ENCODE peak calls at places on chromosome 19, in ten cellular contexts. I is SW480; P is mucosa of gallbladder; X is vagina; A is amygdala; H is activated T-cell treated with anti-CD3 and anti-CD28 coated beads, Interleukin-2, amount 50 U/mL, for 1 hour; R is AG09319; J is fibroblast of villous mesenchyme; F is activated CD4-positive, alpha-beta T cell treated with anti-CD3 and anti-CD28 coated beads for 24 hours; Q is myocyte. G is an unnamed sample.

GRCh38 chr19:10299545-10300458 is 9.8 kb downstream of the ZGLP1 start:
- DNase-seq in I (no peak), P (no peak), X (no peak), A (no peak), H (no peak), R (no peak), J (no peak), F (no peak), Q (no peak), G (no peak)

GRCh38 chr19:44620667-44621066 is 7.3 kb downstream of the IGSF23 start:
- DNase-seq in I (no peak), P (no peak), X (no peak), A (no peak), H (no peak), R (no peak), J (no peak), F (no peak), Q (no peak), G (no peak)

GRCh38 chr19:43901395-43902390 is 33.4 kb downstream of the ZNF45 start:
- DNase-seq in I (no peak), P (peak), X (no peak), A (peak), H (peak), R (peak), J (peak), F (peak), Q (peak), G (no peak)

GRCh38 chr19:36212895-36213294 is 1.6 kb downstream of the ZNF565 start:
- DNase-seq in I (no peak), P (no peak), X (no peak), A (no peak), H (no peak), R (no peak), J (no peak), F (no peak), Q (no peak), G (no peak)

GRCh38 chr19:55090564-55090963 is 14.9 kb downstream of the EPS8L1 start:
- DNase-seq in I (no peak), P (no peak), X (no peak), A (no peak), H (no peak), R (no peak), J (no peak), F (no peak), Q (no peak), G (no peak)

GRCh38 chr19:54523403-54523802 is 20.8 kb downstream of the LAIR2 start:
- DNase-seq in I (peak), P (no peak), X (no peak), A (no peak), H (no peak), R (no peak), J (no peak), F (peak), Q (peak), G (no peak)

GRCh38 chr19:53878786-53879144 is 3.2 kb upstream of the PRKCG start:
- DNase-seq in I (no peak), P (no peak), X (no peak), A (no peak), H (peak), R (no peak), J (no peak), F (no peak), Q (no peak), G (no peak)

GRCh38 chr19:3721131-3721899 is 13.1 kb downstream of the TJP3 start:
- DNase-seq in I (peak), P (peak), X (no peak), A (peak), H (peak), R (peak), J (peak), F (peak), Q (peak), G (peak)

GRCh38 chr19:5143471-5144411 is 174.8 kb downstream of the KDM4B start:
- DNase-seq in I (no peak), P (no peak), X (no peak), A (no peak), H (peak), R (no peak), J (no peak), F (no peak), Q (no peak), G (no peak)

GRCh38 chr19:45423033-45423588 is 606 bp downstream of the ERCC1 start:
- DNase-seq in I (no peak), P (no peak), X (no peak), A (no peak), H (no peak), R (no peak), J (no peak), F (no peak), Q (no peak), G (no peak)

GRCh38 chr19:45049073-45049736 is 10.4 kb downstream of the CLASRP start:
- DNase-seq in I (no peak), P (no peak), X (no peak), A (peak), H (no peak), R (no peak), J (no peak), F (no peak), Q (no peak), G (no peak)

GRCh38 chr19:35946203-35946602 is 10.0 kb downstream of the LRFN3 start:
- DNase-seq in I (no peak), P (no peak), X (no peak), A (no peak), H (no peak), R (no peak), J (no peak), F (no peak), Q (no peak), G (no peak)

GRCh38 chr19:28313633-28314032 is 899.3 kb downstream of the UQCRFS1 start:
- DNase-seq in I (peak), P (no peak), X (no peak), A (no peak), H (no peak), R (peak), J (peak), F (no peak), Q (no peak), G (no peak)

GRCh38 chr19:7242601-7243258 is 51.5 kb downstream of the INSR start:
- DNase-seq in I (no peak), P (no peak), X (no peak), A (no peak), H (no peak), R (peak), J (peak), F (no peak), Q (peak), G (no peak)

GRCh38 chr19:49331616-49332055 is 3.6 kb upstream of the CD37 start:
- DNase-seq in I (peak), P (peak), X (peak), A (no peak), H (peak), R (no peak), J (peak), F (peak), Q (peak), G (no peak)

GRCh38 chr19:50500753-50501151 is 10.2 kb downstream of the JOSD2 start:
- DNase-seq in I (no peak), P (no peak), X (no peak), A (no peak), H (no peak), R (no peak), J (no peak), F (no peak), Q (no peak), G (no peak)

GRCh38 chr19:17216058-17216670 is 1.0 kb downstream of the USE1 start:
- DNase-seq in I (no peak), P (no peak), X (no peak), A (no peak), H (no peak), R (no peak), J (no peak), F (no peak), Q (no peak), G (no peak)

GRCh38 chr19:584240-585001 is 5.3 kb upstream of the HCN2 start:
- DNase-seq in I (no peak), P (no peak), X (no peak), A (peak), H (peak), R (no peak), J (peak), F (no peak), Q (no peak), G (no peak)

GRCh38 chr19:33819875-33820781 is 23.5 kb downstream of the KCTD15 start:
- DNase-seq in I (peak), P (peak), X (peak), A (no peak), H (peak), R (peak), J (peak), F (peak), Q (peak), G (no peak)

GRCh38 chr19:55454787-55455243 is 6.6 kb downstream of the ISOC2 start:
- DNase-seq in I (peak), P (no peak), X (no peak), A (peak), H (peak), R (no peak), J (peak), F (peak), Q (peak), G (no peak)

GRCh38 chr19:18848860-18849661 is 17.3 kb downstream of the UPF1 start:
- DNase-seq in I (no peak), P (peak), X (no peak), A (peak), H (peak), R (no peak), J (peak), F (no peak), Q (no peak), G (no peak)

GRCh38 chr19:42277821-42278809 is 9.1 kb downstream of the CIC start:
- DNase-seq in I (no peak), P (peak), X (no peak), A (no peak), H (no peak), R (no peak), J (no peak), F (no peak), Q (peak), G (no peak)

G was measured in cortex of kidney.